ENCODE peak calls at places on chromosomes 11 and 22, in eight cellular contexts. T is GM23338, F is AG04449, U is left ventricle myocardium inferior, Q is heart left ventricle, W is fibroblast of the aortic adventitia, D is uterus, O is mucosa of descending colon. H is an unnamed sample.

GRCh38 chr11:24965780-24966179 is 468.9 kb downstream of the LUZP2 start:
- DNase-seq in D (no peak), Q (no peak), W (peak; percentile 18), F (no peak), T (no peak), U (no peak), O (no peak), H (no peak)

GRCh38 chr11:78815631-78816232 is 241.1 kb upstream of the NARS2 start:
- DNase-seq in Q (no peak), F (no peak), O (no peak), U (no peak), W (no peak), D (no peak), T (no peak), H (no peak)

GRCh38 chr22:25563757-25564319 is 637 bp upstream of the GRK3 start:
- DNase-seq in O (no peak), Q (no peak), U (no peak), W (no peak), F (no peak), D (no peak), T (peak; percentile 51), H (no peak)

GRCh38 chr11:2523821-2524391 is 79.1 kb downstream of the KCNQ1 start:
- DNase-seq in T (no peak), W (no peak), D (no peak), U (peak; percentile 10), Q (peak; percentile 9), O (peak; percentile 23), F (no peak), H (no peak)

GRCh38 chr11:122019908-122020694 is 95.9 kb downstream of the BLID start:
- DNase-seq in U (no peak), F (no peak), W (no peak), T (no peak), D (no peak), O (no peak), Q (no peak), H (no peak)

GRCh38 chr22:27576815-27577564 is 224.6 kb downstream of the MN1 start:
- DNase-seq in T (peak; percentile 32), U (peak; percentile 59), Q (peak; percentile 75), W (peak; percentile 23), O (no peak), D (no peak), F (no peak), H (no peak)

GRCh38 chr11:65384301-65384889 is 1.9 kb upstream of the SLC25A45 start:
- DNase-seq in U (no peak), O (no peak), W (peak; percentile 14), T (no peak), D (peak; percentile 52), Q (no peak), F (no peak), H (no peak)

GRCh38 chr11:635945-636510 is 1.0 kb upstream of the DRD4 start:
- DNase-seq in Q (no peak), W (no peak), F (no peak), U (no peak), T (no peak), O (no peak), D (no peak), H (no peak)

GRCh38 chr11:35588627-35589026 is 29.6 kb upstream of the FJX1 start:
- DNase-seq in T (no peak), Q (no peak), W (peak; percentile 60), F (peak; percentile 52), U (no peak), D (no peak), O (no peak), H (peak; percentile 13)

GRCh38 chr11:32487270-32487669 is 51.9 kb upstream of the WT1 start:
- DNase-seq in O (no peak), W (no peak), F (no peak), D (no peak), Q (no peak), U (no peak), T (peak; percentile 57), H (no peak)

GRCh38 chr11:113167599-113167998 is 146.8 kb upstream of the TTC12 start:
- DNase-seq in Q (peak; percentile 39), W (no peak), U (peak; percentile 25), O (no peak), F (no peak), T (no peak), D (no peak), H (no peak)

GRCh38 chr11:11335043-11335442 is 18.0 kb downstream of the CSNK2A3 start:
- DNase-seq in W (no peak), T (peak; percentile 27), U (no peak), O (no peak), F (no peak), D (no peak), Q (no peak), H (no peak)

GRCh38 chr22:20297414-20298109 is 22.3 kb downstream of the DGCR6L start:
- DNase-seq in T (no peak), Q (no peak), D (no peak), F (no peak), U (no peak), O (no peak), W (no peak), H (no peak)

GRCh38 chr22:20298110-20298802 is 21.6 kb downstream of the DGCR6L start:
- DNase-seq in U (no peak), D (no peak), Q (no peak), O (no peak), T (peak; percentile 43), W (no peak), F (no peak), H (no peak)

GRCh38 chr22:20299736-20300136 is 20.1 kb downstream of the DGCR6L start:
- DNase-seq in T (peak; percentile 58), U (peak; percentile 22), W (no peak), D (no peak), O (no peak), Q (no peak), F (no peak), H (no peak)

GRCh38 chr22:20296598-20296997 is 23.3 kb downstream of the DGCR6L start:
- DNase-seq in F (no peak), O (no peak), W (no peak), U (no peak), Q (no peak), D (no peak), T (no peak), H (no peak)

DNA sequence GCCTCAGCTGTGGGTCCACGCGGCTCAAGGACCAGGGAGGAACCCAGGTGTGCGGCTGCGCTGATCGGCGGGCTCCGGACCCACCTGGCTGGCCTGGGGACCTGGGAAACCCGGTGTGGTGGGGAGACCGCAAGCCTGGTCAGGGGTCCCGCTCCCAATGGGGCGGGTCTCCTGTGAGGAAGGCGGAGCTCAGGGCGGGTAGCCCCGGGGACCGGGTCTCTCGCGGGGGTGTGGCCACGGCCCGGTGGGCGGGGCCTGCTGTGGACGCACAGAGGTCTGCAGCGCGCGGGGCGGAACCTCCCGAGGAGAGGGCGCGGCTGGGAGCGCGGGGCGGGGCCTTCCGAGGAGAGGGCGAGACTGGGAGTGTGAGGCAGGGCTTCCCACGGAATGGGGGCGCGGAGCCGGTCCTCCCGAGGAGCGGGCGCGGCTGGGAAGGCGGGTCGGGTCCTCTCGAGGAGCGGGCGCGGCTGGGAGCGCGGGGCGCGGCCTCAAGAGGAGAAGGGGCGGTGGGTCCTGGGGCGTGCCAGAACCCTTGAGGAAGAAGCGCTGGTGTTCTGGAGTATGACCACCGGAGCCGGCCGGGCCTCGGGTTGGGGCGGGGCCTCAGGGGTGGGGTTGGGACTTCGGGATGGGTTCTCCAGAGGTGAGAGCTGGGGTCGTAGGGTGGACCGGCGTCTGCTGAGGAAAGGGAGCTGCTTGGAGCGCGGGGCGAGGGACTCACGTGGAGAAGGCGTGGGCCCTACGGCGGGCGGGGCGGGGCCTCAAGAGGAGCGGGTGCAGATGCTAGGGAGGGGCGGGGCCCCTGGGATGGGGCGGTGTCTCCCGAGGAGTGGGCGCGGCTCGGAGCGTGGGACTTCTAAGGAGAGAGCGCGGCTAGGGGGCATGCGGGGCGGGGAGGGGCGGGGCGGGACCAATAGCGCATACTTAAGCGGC is 20.8 kb downstream of the DGCR6L start:
- DNase-seq in O (peak; percentile 91), U (peak; percentile 84), W (peak; percentile 58), Q (peak; percentile 87), T (peak; percentile 92), F (no peak), D (peak; percentile 80), H (peak; percentile 65)
- TF ChIP-seq CTCF in O (no peak), U (no peak), W (no peak), Q (no peak), T (no peak), F (no peak), D (no peak), H (no peak)

DNA sequence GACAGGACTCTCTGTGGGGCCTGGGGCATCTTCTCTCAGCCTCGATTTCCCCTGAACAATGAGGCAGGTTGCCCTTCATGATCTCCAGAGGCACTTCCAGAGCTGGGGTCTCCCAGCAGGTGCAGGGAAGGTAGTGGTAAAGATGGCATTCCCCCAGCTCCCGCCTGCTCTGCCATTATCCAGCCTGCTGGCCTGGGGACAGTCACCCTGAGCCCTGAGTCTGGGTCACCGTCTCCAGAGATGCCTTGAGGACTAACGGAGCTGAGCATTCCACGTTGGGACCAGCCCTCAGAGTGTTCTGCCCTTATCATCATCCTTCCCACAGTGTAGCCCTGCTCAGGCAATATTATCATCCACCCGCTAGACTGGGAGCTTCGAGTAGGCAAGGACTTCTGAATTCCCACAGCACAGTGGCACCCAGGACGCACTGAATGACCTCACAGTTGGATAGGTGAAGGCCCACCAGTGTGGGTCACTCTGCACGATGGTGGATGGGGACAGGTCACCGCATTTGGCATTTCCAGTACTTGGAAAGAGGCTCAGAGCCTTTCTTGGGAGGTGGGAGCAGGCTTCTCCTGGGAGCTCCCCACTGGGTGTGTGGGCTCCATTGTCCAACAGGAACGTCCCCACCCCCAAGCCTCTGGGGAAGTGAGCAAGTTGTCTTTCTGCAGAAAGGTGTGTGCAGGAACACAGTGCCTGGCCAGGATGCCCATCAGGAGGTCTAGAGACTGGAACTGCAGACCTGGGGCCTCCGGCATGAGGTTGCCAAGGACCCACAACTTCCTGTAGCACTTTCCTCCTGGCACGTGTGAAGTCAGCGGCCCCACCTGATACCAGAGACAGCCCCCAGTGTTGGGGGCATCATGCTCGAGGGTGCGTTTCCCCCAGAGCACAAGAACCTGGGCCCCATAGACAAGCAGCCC is 51.4 kb upstream of the WNT7B start:
- DNase-seq in T (no peak), O (peak; percentile 41), Q (no peak), W (no peak), U (peak; percentile 16), D (peak; percentile 27), F (no peak), H (no peak)
- TF ChIP-seq CTCF in T (no peak), O (no peak), Q (no peak), W (no peak), U (no peak), D (no peak), F (no peak), H (no peak)

GRCh38 chr22:30561402-30562154 is 12.9 kb downstream of the GAL3ST1 start:
- DNase-seq in O (no peak), W (no peak), D (no peak), T (peak; percentile 73), Q (no peak), U (no peak), F (no peak), H (no peak)
- TF ChIP-seq CTCF in O (no peak), W (no peak), D (no peak), T (no peak), Q (no peak), U (no peak), F (no peak), H (no peak)

DNA sequence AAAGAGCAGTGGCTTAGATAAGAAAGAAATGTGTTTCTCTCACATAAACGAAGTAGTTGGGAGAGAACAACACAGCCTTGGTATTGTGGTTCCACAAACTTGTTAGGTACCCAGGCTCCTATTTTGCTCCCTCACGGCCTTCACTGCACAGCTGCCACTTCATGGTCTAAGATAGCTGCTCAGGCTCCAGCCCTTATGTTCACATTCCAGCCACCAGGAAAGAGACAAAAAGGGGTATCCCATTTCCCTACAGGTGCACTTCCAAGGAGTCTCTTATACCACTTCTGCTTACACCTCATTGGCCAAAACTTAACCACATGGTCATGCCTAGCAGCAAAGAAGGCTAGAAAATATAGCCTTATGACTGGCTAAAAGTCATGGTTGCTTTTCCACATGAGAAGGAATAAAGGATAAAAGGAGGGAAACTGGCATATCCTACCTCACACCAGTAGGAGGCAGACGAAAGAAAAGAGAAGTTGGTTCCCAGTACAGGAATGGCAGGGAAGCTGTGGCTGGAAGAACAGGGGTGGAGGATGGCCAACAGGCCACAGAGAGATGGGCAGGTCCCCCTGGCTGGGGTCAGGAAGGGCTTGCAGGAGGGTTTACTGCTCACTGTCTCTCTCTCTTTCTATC is 5.4 kb upstream of the HDHD5 start:
- DNase-seq in W (no peak), T (peak; percentile 76), U (no peak), F (no peak), O (no peak), Q (no peak), D (no peak), H (no peak)
- TF ChIP-seq CTCF in W (peak; percentile 28), T (peak; percentile 59), U (no peak), F (no peak), O (no peak), Q (no peak), D (no peak), H (no peak)

H was measured in right atrium auricular region.